ENCODE peak calls at places on chromosomes 16 and 17, in six cellular contexts. A is heart left ventricle, Y is endodermal cell, V is neural progenitor cell, L is HL-60, T is upper lobe of right lung. D is an unnamed sample.

GRCh38 chr16:66189951-66190350 is 176.5 kb upstream of the CDH5 start:
- DNase-seq in A (no peak), Y (no peak), V (no peak), L (no peak), T (no peak), D (no peak)

GRCh38 chr17:36196099-36196496 is 460 bp downstream of the CCL3L1 start:
- DNase-seq in A (no peak), Y (no peak), V (no peak), L (no peak), T (no peak), D (no peak)

GRCh38 chr17:38873646-38874380 is 4.0 kb downstream of the LASP1 start:
- DNase-seq in A (no peak), Y (peak; percentile 52), V (peak; percentile 4), L (no peak), T (no peak), D (no peak)

GRCh38 chr17:58487589-58488427 is at the start of gene HSF5:
- DNase-seq in A (no peak), Y (peak; percentile 90), V (no peak), L (no peak), T (peak; percentile 75), D (no peak)

GRCh38 chr16:1878256-1878655 is 6.3 kb upstream of the MEIOB start:
- DNase-seq in A (no peak), Y (no peak), V (no peak), L (no peak), T (no peak), D (no peak)

GRCh38 chr17:76473541-76473985 is 6.2 kb downstream of the AANAT start:
- DNase-seq in A (no peak), Y (peak; percentile 95), V (peak; percentile 68), L (no peak), T (peak; percentile 67), D (peak; percentile 61)

GRCh38 chr16:69482410-69482951 is 58.1 kb downstream of the CYB5B start:
- DNase-seq in A (peak; percentile 80), Y (peak; percentile 48), V (peak; percentile 15), L (no peak), T (no peak), D (no peak)

GRCh38 chr17:28684963-28685362 is 23.0 kb downstream of the SUPT6H start:
- DNase-seq in A (no peak), Y (no peak), V (no peak), L (no peak), T (no peak), D (no peak)

GRCh38 chr17:57682667-57683066 is 62.4 kb downstream of the CCDC182 start:
- DNase-seq in A (no peak), Y (peak; percentile 48), V (no peak), L (no peak), T (no peak), D (no peak)

GRCh38 chr16:85363881-85364280 is 249.2 kb upstream of the GSE1 start:
- DNase-seq in A (no peak), Y (no peak), V (no peak), L (no peak), T (no peak), D (no peak)

GRCh38 chr17:6392609-6393367 is 42.1 kb downstream of the AIPL1 start:
- DNase-seq in A (no peak), Y (no peak), V (no peak), L (no peak), T (no peak), D (no peak)

GRCh38 chr17:72119963-72120877 is 600 bp upstream of the SOX9 start:
- DNase-seq in A (peak; percentile 41), Y (peak; percentile 89), V (peak; percentile 75), L (no peak), T (peak; percentile 72), D (peak; percentile 66)

GRCh38 chr16:67158637-67159600 is 790 bp downstream of the TRADD start:
- DNase-seq in A (no peak), Y (peak; percentile 83), V (peak; percentile 70), L (no peak), T (peak; percentile 83), D (no peak)

GRCh38 chr16:30116291-30117207 is 3.2 kb upstream of the GDPD3 start:
- DNase-seq in A (no peak), Y (no peak), V (no peak), L (no peak), T (peak; percentile 41), D (no peak)

GRCh38 chr17:13513039-13513405 is 88.7 kb downstream of the HS3ST3A1 start:
- DNase-seq in A (no peak), Y (no peak), V (no peak), L (no peak), T (no peak), D (no peak)

GRCh38 chr17:4407851-4408250 is 25.9 kb upstream of the SPNS3 start:
- DNase-seq in A (no peak), Y (no peak), V (no peak), L (no peak), T (no peak), D (no peak)

GRCh38 chr17:80498242-80498919 is 22.0 kb upstream of the NPTX1 start:
- DNase-seq in A (peak; percentile 33), Y (no peak), V (peak; percentile 59), L (no peak), T (no peak), D (peak; percentile 38)

GRCh38 chr17:57554826-57555635 is 190.1 kb downstream of the CCDC182 start:
- DNase-seq in A (no peak), Y (peak; percentile 75), V (no peak), L (no peak), T (no peak), D (no peak)

GRCh38 chr16:46482895-46483294 is 138.3 kb downstream of the SHCBP1 start:
- DNase-seq in A (no peak), Y (no peak), V (no peak), L (no peak), T (no peak), D (no peak)

GRCh38 chr16:56930516-56931252 is 1.3 kb upstream of the HERPUD1 start:
- DNase-seq in A (no peak), Y (peak; percentile 62), V (peak; percentile 26), L (no peak), T (no peak), D (no peak)

GRCh38 chr17:80539022-80539421 is 5.6 kb upstream of the RPTOR start:
- DNase-seq in A (no peak), Y (peak; percentile 80), V (peak; percentile 45), L (peak; percentile 46), T (no peak), D (no peak)

GRCh38 chr17:19753661-19754463 is 5.8 kb upstream of the ALDH3A1 start:
- DNase-seq in A (no peak), Y (no peak), V (peak; percentile 26), L (no peak), T (peak; percentile 82), D (no peak)

DNA sequence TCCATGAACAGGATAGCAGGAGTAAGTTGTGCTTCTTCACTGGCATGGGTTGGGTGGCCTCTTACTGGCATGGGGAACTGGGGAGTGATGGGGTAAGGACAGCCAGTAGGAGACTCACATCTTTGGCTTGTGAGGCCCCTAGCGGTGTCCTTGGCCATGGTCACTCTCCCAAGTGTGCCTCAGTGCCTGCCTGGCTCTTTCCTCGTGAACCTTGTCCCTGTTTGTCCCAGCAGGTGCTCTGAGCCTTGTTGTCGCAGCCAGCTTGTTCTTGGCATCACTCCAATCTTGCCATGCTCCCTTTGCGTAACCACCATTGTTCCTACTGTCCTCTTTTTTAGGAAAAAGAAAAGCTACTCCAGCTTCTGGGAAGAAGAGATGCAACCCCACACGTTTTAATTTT is 53.6 kb upstream of the SDK2 start:
- DNase-seq in A (no peak), Y (peak; percentile 86), V (no peak), L (peak; percentile 41), T (no peak), D (no peak)
- TF ChIP-seq CTCF in A (no peak), Y (peak; percentile 69), V (peak; percentile 21), L (no peak), T (no peak), D (no peak)

DNA sequence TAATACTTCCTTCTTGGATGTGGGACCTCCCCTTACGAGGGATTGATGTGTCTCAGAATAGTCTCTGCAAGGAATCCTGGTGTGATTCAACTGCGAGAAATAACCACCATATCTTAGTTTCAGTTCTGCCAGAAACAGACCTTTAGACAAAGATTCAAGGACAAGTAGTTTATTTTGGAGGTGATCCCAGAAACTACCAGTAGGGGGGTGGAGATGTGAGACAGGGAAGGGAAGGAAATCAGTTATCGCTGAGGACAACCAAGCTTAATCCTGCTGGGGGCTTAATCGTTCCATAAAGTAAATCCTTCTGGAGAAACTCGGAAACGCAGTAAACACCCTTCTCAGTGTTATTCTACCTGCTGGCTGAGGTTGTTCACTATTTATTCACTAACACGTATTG is 5.0 kb upstream of the SDR42E1 start:
- DNase-seq in A (no peak), Y (no peak), V (no peak), L (no peak), T (no peak), D (no peak)
- TF ChIP-seq CTCF in A (peak; percentile 19), Y (peak; percentile 69), V (peak; percentile 51), L (no peak), T (peak; percentile 44), D (no peak)

GRCh38 chr16:12494716-12495115 is 309.0 kb downstream of the CPPED1 start:
- DNase-seq in A (no peak), Y (peak; percentile 51), V (no peak), L (no peak), T (no peak), D (no peak)
- TF ChIP-seq CTCF in A (no peak), Y (no peak), V (no peak), L (no peak), T (no peak), D (no peak)

GRCh38 chr16:10373556-10373955 is 12.3 kb upstream of the ATF7IP2 start:
- DNase-seq in A (no peak), Y (no peak), V (no peak), L (no peak), T (no peak), D (no peak)

GRCh38 chr16:10370096-10370726 is 15.7 kb upstream of the ATF7IP2 start:
- DNase-seq in A (no peak), Y (no peak), V (no peak), L (no peak), T (no peak), D (no peak)

GRCh38 chr16:10367616-10368188 is 18.2 kb upstream of the ATF7IP2 start:
- DNase-seq in A (no peak), Y (no peak), V (no peak), L (no peak), T (no peak), D (no peak)

GRCh38 chr16:10371592-10371991 is 14.3 kb upstream of the ATF7IP2 start:
- DNase-seq in A (no peak), Y (no peak), V (no peak), L (no peak), T (no peak), D (no peak)

DNA sequence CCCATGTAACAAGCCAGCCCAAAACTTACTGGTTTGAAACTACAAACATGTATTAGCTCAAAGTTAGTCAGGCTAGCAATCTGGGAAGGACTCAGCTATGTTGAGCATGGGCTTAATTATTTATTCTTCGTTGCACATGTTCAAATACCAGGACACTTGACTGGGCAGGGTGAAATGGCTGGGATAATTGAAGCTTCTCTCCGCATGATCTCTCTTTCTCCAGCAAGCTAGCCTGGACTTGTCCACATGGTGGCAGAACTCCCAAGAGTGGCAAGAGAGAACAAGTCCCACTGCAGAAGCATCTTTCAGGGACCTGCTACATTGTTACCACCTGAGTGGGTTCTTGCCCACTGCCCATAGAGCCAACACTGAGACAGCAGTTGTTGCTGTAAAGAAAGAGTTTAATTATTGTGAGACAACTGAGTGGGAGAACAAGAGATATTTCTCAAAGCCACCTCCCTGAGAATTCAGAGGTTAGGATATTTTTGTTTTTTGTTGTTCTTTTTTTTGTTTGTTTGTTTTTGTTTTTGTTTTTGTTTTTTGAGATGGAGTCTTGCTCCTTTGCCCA is 16.8 kb upstream of the ATF7IP2 start:
- DNase-seq in A (no peak), Y (peak; percentile 54), V (peak; percentile 48), L (no peak), T (no peak), D (no peak)
- TF ChIP-seq CTCF in A (no peak), Y (peak; percentile 64), V (peak; percentile 45), L (no peak), T (no peak), D (no peak)

D was measured in nephron progenitor cell.